ENCODE peak calls at places on chromosomes 3 and 15, in five cellular contexts. V, Y, L, Q and J are unnamed samples.

GRCh38 chr3:1275495-1275894 is 182.7 kb downstream of the CNTN6 start:
- DNase-seq in V (no peak), Y (no peak), L (no peak), Q (no peak), J (no peak)

GRCh38 chr15:71810256-71811035 is at the start of gene NR2E3:
- DNase-seq in V (no peak), Y (no peak), L (no peak), Q (peak), J (no peak)

GRCh38 chr15:57334257-57334656 is 42.0 kb upstream of the CGNL1 start:
- DNase-seq in Q (no peak), V (no peak), Y (no peak), L (peak), J (peak)

GRCh38 chr15:90451215-90451850 is 63.3 kb downstream of the IQGAP1 start:
- DNase-seq in L (no peak), Q (no peak), Y (no peak), V (no peak), J (peak)

GRCh38 chr3:60703956-60704736 is 547.1 kb downstream of the FHIT start:
- DNase-seq in L (no peak), V (no peak), Q (no peak), Y (no peak), J (peak)

GRCh38 chr3:139935071-139935865 is at the start of gene CLSTN2:
- DNase-seq in Q (peak), V (no peak), Y (no peak), L (peak), J (no peak)

GRCh38 chr15:75022808-75023193 is 589 bp upstream of the PPCDC start:
- DNase-seq in Q (no peak), V (no peak), L (peak), Y (no peak), J (no peak)

GRCh38 chr3:94423566-94423965 is 360.7 kb downstream of the NSUN3 start:
- DNase-seq in Y (no peak), L (no peak), V (no peak), Q (no peak), J (peak)

GRCh38 chr3:127791221-127791913 is 30.9 kb downstream of the MGLL start:
- DNase-seq in Y (peak), V (no peak), L (peak), Q (no peak), J (peak)

GRCh38 chr3:16386536-16386935 is 121.5 kb downstream of the OXNAD1 start:
- DNase-seq in L (no peak), V (no peak), Q (no peak), Y (no peak), J (no peak)

GRCh38 chr3:16150285-16150684 is 24.2 kb upstream of the GALNT15 start:
- DNase-seq in V (no peak), L (no peak), Q (no peak), Y (no peak), J (no peak)

GRCh38 chr3:195850857-195851531 is 39.3 kb upstream of the MUC4 start:
- DNase-seq in Y (peak), V (peak), L (peak), Q (peak), J (peak)

GRCh38 chr15:72732554-72732953 is 46.5 kb downstream of the BBS4 start:
- DNase-seq in L (no peak), V (no peak), Y (no peak), Q (no peak), J (no peak)

GRCh38 chr3:84074767-84075166 is 884.0 kb upstream of the CADM2 start:
- DNase-seq in V (no peak), Q (no peak), L (no peak), Y (peak), J (no peak)

GRCh38 chr3:39098473-39099000 is 8.9 kb downstream of the GORASP1 start:
- DNase-seq in Q (no peak), L (no peak), Y (no peak), V (no peak), J (no peak)

GRCh38 chr3:63980830-63981498 is 42.3 kb downstream of the PSMD6 start:
- DNase-seq in Y (no peak), L (no peak), Q (no peak), V (no peak), J (no peak)
- TF ChIP-seq MXI1 in Y (no peak), L (no peak), Q (no peak), V (no peak), J (no peak)

GRCh38 chr3:15009156-15009555 is 56.0 kb downstream of the MRPS25 start:
- DNase-seq in L (no peak), Y (no peak), V (no peak), Q (no peak), J (peak)

GRCh38 chr3:15014606-15015328 is 50.3 kb downstream of the MRPS25 start:
- DNase-seq in Y (no peak), Q (no peak), L (no peak), V (no peak), J (no peak)

GRCh38 chr3:15007681-15008141 is 57.4 kb downstream of the MRPS25 start:
- DNase-seq in Q (no peak), Y (no peak), L (no peak), V (no peak), J (peak)

GRCh38 chr3:15010664-15011063 is 54.5 kb downstream of the MRPS25 start:
- DNase-seq in Q (no peak), L (no peak), V (no peak), Y (no peak), J (peak)

DNA sequence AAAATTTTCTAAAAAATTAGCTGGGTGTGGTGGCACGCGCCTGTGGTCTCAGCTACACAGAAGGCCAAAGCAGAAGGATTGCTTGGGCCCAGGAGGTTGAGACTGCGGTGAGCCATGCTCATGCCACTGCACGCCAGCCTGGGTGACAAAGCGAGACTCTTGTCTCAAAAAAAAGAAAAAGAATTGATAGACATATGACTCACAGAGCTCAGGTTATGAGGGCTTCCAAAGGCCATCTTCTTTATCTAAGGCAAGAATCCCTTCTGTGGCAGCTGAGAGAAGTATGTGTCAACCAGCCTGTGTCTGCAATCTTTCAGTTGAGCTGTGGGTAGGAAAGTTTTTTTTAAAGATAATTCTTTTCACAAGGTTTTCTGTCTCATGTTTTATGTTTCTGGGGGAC is 53.9 kb downstream of the MRPS25 start:
- DNase-seq in Y (no peak), V (no peak), Q (no peak), L (no peak), J (no peak)
- TF ChIP-seq MXI1 in Y (no peak), V (no peak), Q (no peak), L (no peak), J (no peak)

GRCh38 chr15:59491062-59491461 is 53.1 kb downstream of the FAM81A start:
- DNase-seq in V (no peak), Y (no peak), Q (no peak), L (no peak), J (no peak)

GRCh38 chr15:59492389-59493377 is 54.7 kb downstream of the FAM81A start:
- DNase-seq in Y (peak), L (peak), V (peak), Q (peak), J (peak)
- TF ChIP-seq MXI1 in Y (no peak), L (no peak), V (no peak), Q (no peak), J (no peak)

GRCh38 chr15:70294906-70295305 is 197.2 kb upstream of the TLE3 start:
- DNase-seq in Q (no peak), Y (no peak), V (no peak), L (no peak), J (no peak)

GRCh38 chr15:70293138-70293537 is 195.4 kb upstream of the TLE3 start:
- DNase-seq in Y (no peak), Q (no peak), V (no peak), L (no peak), J (no peak)

GRCh38 chr15:70291696-70292510 is 194.2 kb upstream of the TLE3 start:
- DNase-seq in Y (no peak), V (no peak), Q (no peak), L (no peak), J (no peak)

GRCh38 chr15:70292511-70292760 is 194.7 kb upstream of the TLE3 start:
- DNase-seq in V (no peak), Q (no peak), L (no peak), Y (no peak), J (no peak)

GRCh38 chr15:70293606-70294470 is 196.1 kb upstream of the TLE3 start:
- DNase-seq in L (no peak), Q (no peak), Y (no peak), V (no peak), J (no peak)
- TF ChIP-seq MXI1 in L (no peak), Q (no peak), Y (no peak), V (no peak), J (no peak)

GRCh38 chr3:124700880-124701684 is 29.2 kb upstream of the UMPS start:
- DNase-seq in Y (no peak), L (no peak), Q (no peak), V (peak), J (peak)
- TF ChIP-seq MXI1 in Y (no peak), L (no peak), Q (no peak), V (peak), J (no peak)